ENCODE peak calls at places on chromosomes 11 and 22, in five cellular contexts. One of them, this sample, is unnamed.

GRCh38 chr11:118610773-118611432 is 3.5 kb downstream of the PHLDB1 start:
- DNase-seq in heart left ventricle: peak
- DNase-seq in psoas muscle: peak
- DNase-seq in uterus: peak
- DNase-seq in SJSA1: no peak
- DNase-seq in this sample: peak

GRCh38 chr11:61922539-61922938 is 5.2 kb upstream of the RAB3IL1 start:
- DNase-seq in psoas muscle: peak
- DNase-seq in heart left ventricle: peak
- DNase-seq in SJSA1: peak
- DNase-seq in uterus: peak
- DNase-seq in this sample: peak

GRCh38 chr22:44341431-44342346 is 28.9 kb upstream of the SHISAL1 start:
- DNase-seq in SJSA1: no peak
- DNase-seq in uterus: peak
- DNase-seq in psoas muscle: no peak
- DNase-seq in heart left ventricle: no peak
- DNase-seq in this sample: no peak

GRCh38 chr22:47355776-47356432 is 593.5 kb downstream of the TBC1D22A start:
- DNase-seq in psoas muscle: peak
- DNase-seq in uterus: no peak
- DNase-seq in heart left ventricle: no peak
- DNase-seq in SJSA1: no peak
- DNase-seq in this sample: no peak

GRCh38 chr22:32080904-32081303 is 37.8 kb downstream of the SLC5A1 start:
- DNase-seq in heart left ventricle: no peak
- DNase-seq in SJSA1: peak
- DNase-seq in psoas muscle: no peak
- DNase-seq in uterus: no peak
- DNase-seq in this sample: no peak

GRCh38 chr11:81112718-81113117 is 1620.9 kb downstream of the FAM181B start:
- DNase-seq in heart left ventricle: no peak
- DNase-seq in uterus: no peak
- DNase-seq in psoas muscle: no peak
- DNase-seq in SJSA1: no peak
- DNase-seq in this sample: no peak

GRCh38 chr11:43396617-43397016 is 37.9 kb downstream of the TTC17 start:
- DNase-seq in heart left ventricle: no peak
- DNase-seq in psoas muscle: no peak
- DNase-seq in SJSA1: no peak
- DNase-seq in uterus: no peak
- DNase-seq in this sample: no peak

GRCh38 chr11:69837791-69838190 is 18.6 kb upstream of the FGF3 start:
- DNase-seq in psoas muscle: no peak
- DNase-seq in uterus: no peak
- DNase-seq in heart left ventricle: no peak
- DNase-seq in SJSA1: no peak
- DNase-seq in this sample: no peak

GRCh38 chr11:85784907-85785306 is 26.0 kb downstream of the SYTL2 start:
- DNase-seq in uterus: no peak
- DNase-seq in psoas muscle: no peak
- DNase-seq in heart left ventricle: no peak
- DNase-seq in SJSA1: no peak
- DNase-seq in this sample: no peak

GRCh38 chr11:1772270-1773130 is 8.8 kb upstream of the CTSD start:
- DNase-seq in SJSA1: peak
- DNase-seq in uterus: peak
- DNase-seq in heart left ventricle: peak
- DNase-seq in psoas muscle: peak
- DNase-seq in this sample: no peak

GRCh38 chr11:83002047-83002446 is 69.7 kb downstream of the RAB30 start:
- DNase-seq in heart left ventricle: no peak
- DNase-seq in SJSA1: no peak
- DNase-seq in uterus: no peak
- DNase-seq in psoas muscle: peak
- DNase-seq in this sample: no peak

GRCh38 chr11:121630041-121630440 is 177.3 kb upstream of the SORL1-AS1 start:
- DNase-seq in uterus: no peak
- DNase-seq in SJSA1: no peak
- DNase-seq in heart left ventricle: no peak
- DNase-seq in psoas muscle: no peak
- DNase-seq in this sample: no peak

GRCh38 chr22:46046299-46046685 is 69.3 kb upstream of the WNT7B start:
- DNase-seq in heart left ventricle: no peak
- DNase-seq in SJSA1: no peak
- DNase-seq in uterus: peak
- DNase-seq in psoas muscle: no peak
- DNase-seq in this sample: no peak
- H3K4me3 ChIP-seq in heart left ventricle: peak
- H3K4me3 ChIP-seq in SJSA1: no peak
- H3K4me3 ChIP-seq in uterus: peak
- H3K4me3 ChIP-seq in psoas muscle: peak
- H3K4me3 ChIP-seq in this sample: no peak

GRCh38 chr11:123494195-123495050 is 64.4 kb downstream of the GRAMD1B start:
- DNase-seq in psoas muscle: no peak
- DNase-seq in SJSA1: no peak
- DNase-seq in heart left ventricle: no peak
- DNase-seq in uterus: no peak
- DNase-seq in this sample: no peak
- H3K4me3 ChIP-seq in psoas muscle: no peak
- H3K4me3 ChIP-seq in SJSA1: no peak
- H3K4me3 ChIP-seq in heart left ventricle: no peak
- H3K4me3 ChIP-seq in uterus: no peak
- H3K4me3 ChIP-seq in this sample: no peak

GRCh38 chr11:124759268-124760204 is 2.6 kb downstream of the ESAM start:
- DNase-seq in psoas muscle: peak
- DNase-seq in heart left ventricle: peak
- DNase-seq in SJSA1: no peak
- DNase-seq in uterus: no peak
- DNase-seq in this sample: no peak
- H3K4me3 ChIP-seq in psoas muscle: peak
- H3K4me3 ChIP-seq in heart left ventricle: peak
- H3K4me3 ChIP-seq in SJSA1: no peak
- H3K4me3 ChIP-seq in uterus: peak
- H3K4me3 ChIP-seq in this sample: no peak

GRCh38 chr11:13831707-13832106 is 130.8 kb upstream of the SPON1 start:
- DNase-seq in psoas muscle: no peak
- DNase-seq in SJSA1: no peak
- DNase-seq in heart left ventricle: no peak
- DNase-seq in uterus: no peak
- DNase-seq in this sample: no peak
- H3K4me3 ChIP-seq in psoas muscle: no peak
- H3K4me3 ChIP-seq in SJSA1: no peak
- H3K4me3 ChIP-seq in heart left ventricle: no peak
- H3K4me3 ChIP-seq in uterus: no peak
- H3K4me3 ChIP-seq in this sample: no peak